ENCODE peak calls at places on chromosomes 5 and 9, in five cellular contexts. One of them, this sample, is unnamed.

GRCh38 chr9:7117676-7118561 is 360.1 kb downstream of the KDM4C start:
- DNase-seq in fibroblast of the conjunctiva: peak; percentile 77
- DNase-seq in GM20000: peak; percentile 38
- DNase-seq in sciatic nerve: no peak
- DNase-seq in T-cell: no peak
- DNase-seq in this sample: peak; percentile 3

GRCh38 chr9:22278426-22278825 is 168.2 kb upstream of the DMRTA1 start:
- DNase-seq in fibroblast of the conjunctiva: no peak
- DNase-seq in GM20000: no peak
- DNase-seq in sciatic nerve: no peak
- DNase-seq in T-cell: no peak
- DNase-seq in this sample: no peak

GRCh38 chr5:74432240-74432639 is 208.3 kb downstream of the ENC1 start:
- DNase-seq in fibroblast of the conjunctiva: no peak
- DNase-seq in GM20000: no peak
- DNase-seq in sciatic nerve: no peak
- DNase-seq in T-cell: no peak
- DNase-seq in this sample: no peak

GRCh38 chr9:16417101-16417500 is 453.4 kb downstream of the BNC2 start:
- DNase-seq in fibroblast of the conjunctiva: peak; percentile 81
- DNase-seq in GM20000: no peak
- DNase-seq in sciatic nerve: no peak
- DNase-seq in T-cell: no peak
- DNase-seq in this sample: peak; percentile 80

GRCh38 chr9:123925161-123925560 is 4.8 kb downstream of the DENND1A start:
- DNase-seq in fibroblast of the conjunctiva: no peak
- DNase-seq in GM20000: no peak
- DNase-seq in sciatic nerve: no peak
- DNase-seq in T-cell: no peak
- DNase-seq in this sample: no peak

GRCh38 chr9:130428096-130428665 is 16.6 kb upstream of the ASS1 start:
- DNase-seq in fibroblast of the conjunctiva: no peak
- DNase-seq in GM20000: no peak
- DNase-seq in sciatic nerve: no peak
- DNase-seq in T-cell: no peak
- DNase-seq in this sample: no peak

GRCh38 chr9:99840061-99840460 is 18.4 kb downstream of the NR4A3 start:
- DNase-seq in fibroblast of the conjunctiva: no peak
- DNase-seq in GM20000: no peak
- DNase-seq in sciatic nerve: no peak
- DNase-seq in T-cell: no peak
- DNase-seq in this sample: no peak

GRCh38 chr9:128887914-128888350 is 6.0 kb downstream of the LRRC8A start:
- DNase-seq in fibroblast of the conjunctiva: no peak
- DNase-seq in GM20000: no peak
- DNase-seq in sciatic nerve: no peak
- DNase-seq in T-cell: no peak
- DNase-seq in this sample: no peak

GRCh38 chr9:8486095-8486494 is 686.5 kb upstream of the DMAC1 start:
- DNase-seq in fibroblast of the conjunctiva: peak; percentile 33
- DNase-seq in GM20000: no peak
- DNase-seq in sciatic nerve: no peak
- DNase-seq in T-cell: no peak
- DNase-seq in this sample: peak; percentile 10

GRCh38 chr5:172943283-172943841 is 15.9 kb upstream of the RPL26L1 start:
- DNase-seq in fibroblast of the conjunctiva: no peak
- DNase-seq in GM20000: no peak
- DNase-seq in sciatic nerve: no peak
- DNase-seq in T-cell: no peak
- DNase-seq in this sample: no peak

GRCh38 chr5:2916076-2916682 is 164.7 kb upstream of the IRX2 start:
- DNase-seq in fibroblast of the conjunctiva: no peak
- DNase-seq in GM20000: no peak
- DNase-seq in sciatic nerve: no peak
- DNase-seq in T-cell: no peak
- DNase-seq in this sample: no peak

GRCh38 chr5:54900906-54901725 is 84.3 kb downstream of the ESM1 start:
- DNase-seq in fibroblast of the conjunctiva: peak; percentile 56
- DNase-seq in GM20000: no peak
- DNase-seq in sciatic nerve: no peak
- DNase-seq in T-cell: no peak
- DNase-seq in this sample: no peak

GRCh38 chr5:117590944-117591343 is 1016.3 kb upstream of the SEMA6A start:
- DNase-seq in fibroblast of the conjunctiva: peak; percentile 3
- DNase-seq in GM20000: peak; percentile 22
- DNase-seq in sciatic nerve: no peak
- DNase-seq in T-cell: no peak
- DNase-seq in this sample: no peak

GRCh38 chr5:81134066-81134465 is 99.1 kb upstream of the CKMT2 start:
- DNase-seq in fibroblast of the conjunctiva: no peak
- DNase-seq in GM20000: no peak
- DNase-seq in sciatic nerve: no peak
- DNase-seq in T-cell: no peak
- DNase-seq in this sample: no peak

GRCh38 chr5:180170111-180170809 is 38.8 kb downstream of the RASGEF1C start:
- DNase-seq in fibroblast of the conjunctiva: no peak
- DNase-seq in GM20000: no peak
- DNase-seq in sciatic nerve: peak; percentile 86
- DNase-seq in T-cell: no peak
- DNase-seq in this sample: no peak

GRCh38 chr9:80602291-80602690 is 1030.5 kb downstream of the TLE4 start:
- DNase-seq in fibroblast of the conjunctiva: no peak
- DNase-seq in GM20000: no peak
- DNase-seq in sciatic nerve: no peak
- DNase-seq in T-cell: no peak
- DNase-seq in this sample: no peak

GRCh38 chr5:7347377-7347776 is 48.6 kb upstream of the ADCY2 start:
- DNase-seq in fibroblast of the conjunctiva: no peak
- DNase-seq in GM20000: no peak
- DNase-seq in sciatic nerve: no peak
- DNase-seq in T-cell: no peak
- DNase-seq in this sample: no peak

GRCh38 chr5:179272326-179273073 is 72.8 kb downstream of the ADAMTS2 start:
- DNase-seq in fibroblast of the conjunctiva: no peak
- DNase-seq in GM20000: no peak
- DNase-seq in sciatic nerve: peak; percentile 55
- DNase-seq in T-cell: no peak
- DNase-seq in this sample: no peak

GRCh38 chr9:127706836-127707241 is at the start of gene CFAP157:
- DNase-seq in fibroblast of the conjunctiva: no peak
- DNase-seq in GM20000: no peak
- DNase-seq in sciatic nerve: no peak
- DNase-seq in T-cell: no peak
- DNase-seq in this sample: no peak

GRCh38 chr5:81283976-81284375 is 17.4 kb upstream of the ZCCHC9 start:
- DNase-seq in fibroblast of the conjunctiva: no peak
- DNase-seq in GM20000: no peak
- DNase-seq in sciatic nerve: no peak
- DNase-seq in T-cell: no peak
- DNase-seq in this sample: no peak

GRCh38 chr5:43145071-43145470 is 24.4 kb downstream of the ZNF131 start:
- DNase-seq in fibroblast of the conjunctiva: no peak
- DNase-seq in GM20000: no peak
- DNase-seq in sciatic nerve: no peak
- DNase-seq in T-cell: no peak
- DNase-seq in this sample: no peak

GRCh38 chr5:172102913-172103629 is 85.0 kb downstream of the STK10 start:
- DNase-seq in fibroblast of the conjunctiva: peak; percentile 86
- DNase-seq in GM20000: no peak
- DNase-seq in sciatic nerve: no peak
- DNase-seq in T-cell: no peak
- DNase-seq in this sample: no peak

GRCh38 chr5:98771389-98772109 is 1.9 kb upstream of the RGMB start:
- DNase-seq in fibroblast of the conjunctiva: peak; percentile 92
- DNase-seq in GM20000: peak; percentile 81
- DNase-seq in sciatic nerve: peak; percentile 70
- DNase-seq in T-cell: peak; percentile 33
- DNase-seq in this sample: peak; percentile 81

GRCh38 chr5:57659889-57660288 is 177.3 kb upstream of the ACTBL2 start:
- DNase-seq in fibroblast of the conjunctiva: no peak
- DNase-seq in GM20000: no peak
- DNase-seq in sciatic nerve: no peak
- DNase-seq in T-cell: no peak
- DNase-seq in this sample: no peak

GRCh38 chr5:174514983-174515394 is 209.4 kb upstream of the MSX2 start:
- DNase-seq in fibroblast of the conjunctiva: no peak
- DNase-seq in GM20000: no peak
- DNase-seq in sciatic nerve: no peak
- DNase-seq in T-cell: no peak
- DNase-seq in this sample: no peak

GRCh38 chr9:122832194-122832593 is 3.8 kb upstream of the PDCL start:
- DNase-seq in fibroblast of the conjunctiva: no peak
- DNase-seq in GM20000: no peak
- DNase-seq in sciatic nerve: no peak
- DNase-seq in T-cell: no peak
- DNase-seq in this sample: no peak

GRCh38 chr9:16321461-16322119 is 548.9 kb downstream of the BNC2 start:
- DNase-seq in fibroblast of the conjunctiva: no peak
- DNase-seq in GM20000: no peak
- DNase-seq in sciatic nerve: no peak
- DNase-seq in T-cell: no peak
- DNase-seq in this sample: no peak

GRCh38 chr9:135520916-135521607 is at the start of gene LCN1:
- DNase-seq in fibroblast of the conjunctiva: no peak
- DNase-seq in GM20000: no peak
- DNase-seq in sciatic nerve: peak; percentile 27
- DNase-seq in T-cell: no peak
- DNase-seq in this sample: no peak